ENCODE peak calls at places on chromosomes 3 and 15, in nine cellular contexts. One of them, this sample, is unnamed. For H3K4me1, the result is how much of the 10 kb centered on the place peaks cover.

GRCh38 chr3:31102196-31102879 is 207.9 kb upstream of the GADL1 start:
- DNase-seq in sigmoid colon: no peak
- DNase-seq in ovary: no peak
- DNase-seq in testis: no peak
- DNase-seq in HCT116: no peak
- DNase-seq in IMR-90: no peak
- DNase-seq in stomach: no peak
- DNase-seq in body of pancreas: no peak
- DNase-seq in tibial nerve: no peak
- DNase-seq in this sample: no peak

GRCh38 chr3:49906004-49906860 is 2.6 kb upstream of the MST1R start:
- DNase-seq in sigmoid colon: no peak
- DNase-seq in ovary: peak
- DNase-seq in testis: peak
- DNase-seq in HCT116: peak
- DNase-seq in IMR-90: peak
- DNase-seq in stomach: peak
- DNase-seq in body of pancreas: peak
- DNase-seq in tibial nerve: no peak
- DNase-seq in this sample: no peak

GRCh38 chr3:185754920-185755319 is 69.9 kb downstream of the IGF2BP2 start:
- DNase-seq in sigmoid colon: no peak
- DNase-seq in ovary: no peak
- DNase-seq in testis: no peak
- DNase-seq in HCT116: no peak
- DNase-seq in IMR-90: no peak
- DNase-seq in stomach: no peak
- DNase-seq in body of pancreas: no peak
- DNase-seq in tibial nerve: no peak
- DNase-seq in this sample: no peak

GRCh38 chr15:79970921-79971434 is at the start of gene BCL2A1:
- DNase-seq in sigmoid colon: no peak
- DNase-seq in ovary: no peak
- DNase-seq in testis: peak
- DNase-seq in HCT116: no peak
- DNase-seq in IMR-90: peak
- DNase-seq in stomach: peak
- DNase-seq in body of pancreas: no peak
- DNase-seq in tibial nerve: no peak
- DNase-seq in this sample: peak

GRCh38 chr3:40864146-40864782 is 335.0 kb upstream of the CTNNB1 start:
- DNase-seq in sigmoid colon: no peak
- DNase-seq in ovary: no peak
- DNase-seq in testis: no peak
- DNase-seq in HCT116: no peak
- DNase-seq in IMR-90: no peak
- DNase-seq in stomach: no peak
- DNase-seq in body of pancreas: no peak
- DNase-seq in tibial nerve: no peak
- DNase-seq in this sample: no peak

GRCh38 chr3:115272036-115272824 is 125.1 kb upstream of the ZBTB20 start:
- DNase-seq in sigmoid colon: no peak
- DNase-seq in ovary: no peak
- DNase-seq in testis: no peak
- DNase-seq in HCT116: no peak
- DNase-seq in IMR-90: peak
- DNase-seq in stomach: no peak
- DNase-seq in body of pancreas: no peak
- DNase-seq in tibial nerve: no peak
- DNase-seq in this sample: peak

GRCh38 chr15:85652457-85652856 is 142.3 kb downstream of the KLHL25 start:
- DNase-seq in sigmoid colon: no peak
- DNase-seq in ovary: no peak
- DNase-seq in testis: no peak
- DNase-seq in HCT116: no peak
- DNase-seq in IMR-90: no peak
- DNase-seq in stomach: no peak
- DNase-seq in body of pancreas: no peak
- DNase-seq in tibial nerve: no peak
- DNase-seq in this sample: no peak

GRCh38 chr3:186786810-186787375 is 3.5 kb downstream of the EIF4A2 start:
- DNase-seq in sigmoid colon: no peak
- DNase-seq in ovary: no peak
- DNase-seq in testis: no peak
- DNase-seq in HCT116: no peak
- DNase-seq in IMR-90: no peak
- DNase-seq in stomach: no peak
- DNase-seq in body of pancreas: no peak
- DNase-seq in tibial nerve: no peak
- DNase-seq in this sample: no peak

GRCh38 chr3:25297667-25298585 is 130.1 kb upstream of the RARB start:
- DNase-seq in sigmoid colon: no peak
- DNase-seq in ovary: no peak
- DNase-seq in testis: no peak
- DNase-seq in HCT116: no peak
- DNase-seq in IMR-90: no peak
- DNase-seq in stomach: no peak
- DNase-seq in body of pancreas: no peak
- DNase-seq in tibial nerve: no peak
- DNase-seq in this sample: no peak

GRCh38 chr3:128784228-128784627 is 58.2 kb downstream of the RAB7A start:
- DNase-seq in sigmoid colon: no peak
- DNase-seq in ovary: no peak
- DNase-seq in testis: peak
- DNase-seq in HCT116: no peak
- DNase-seq in IMR-90: no peak
- DNase-seq in stomach: no peak
- DNase-seq in body of pancreas: no peak
- DNase-seq in tibial nerve: no peak
- DNase-seq in this sample: no peak

GRCh38 chr15:101272584-101272983 is 4.7 kb downstream of the SELENOS start:
- DNase-seq in sigmoid colon: no peak
- DNase-seq in ovary: no peak
- DNase-seq in testis: no peak
- DNase-seq in HCT116: no peak
- DNase-seq in IMR-90: no peak
- DNase-seq in stomach: no peak
- DNase-seq in body of pancreas: no peak
- DNase-seq in tibial nerve: no peak
- DNase-seq in this sample: no peak

GRCh38 chr15:52284164-52284563 is 11.4 kb downstream of the MYO5C start:
- DNase-seq in sigmoid colon: no peak
- DNase-seq in ovary: no peak
- DNase-seq in testis: no peak
- DNase-seq in HCT116: no peak
- DNase-seq in IMR-90: peak
- DNase-seq in stomach: no peak
- DNase-seq in body of pancreas: no peak
- DNase-seq in tibial nerve: no peak
- DNase-seq in this sample: no peak

DNA sequence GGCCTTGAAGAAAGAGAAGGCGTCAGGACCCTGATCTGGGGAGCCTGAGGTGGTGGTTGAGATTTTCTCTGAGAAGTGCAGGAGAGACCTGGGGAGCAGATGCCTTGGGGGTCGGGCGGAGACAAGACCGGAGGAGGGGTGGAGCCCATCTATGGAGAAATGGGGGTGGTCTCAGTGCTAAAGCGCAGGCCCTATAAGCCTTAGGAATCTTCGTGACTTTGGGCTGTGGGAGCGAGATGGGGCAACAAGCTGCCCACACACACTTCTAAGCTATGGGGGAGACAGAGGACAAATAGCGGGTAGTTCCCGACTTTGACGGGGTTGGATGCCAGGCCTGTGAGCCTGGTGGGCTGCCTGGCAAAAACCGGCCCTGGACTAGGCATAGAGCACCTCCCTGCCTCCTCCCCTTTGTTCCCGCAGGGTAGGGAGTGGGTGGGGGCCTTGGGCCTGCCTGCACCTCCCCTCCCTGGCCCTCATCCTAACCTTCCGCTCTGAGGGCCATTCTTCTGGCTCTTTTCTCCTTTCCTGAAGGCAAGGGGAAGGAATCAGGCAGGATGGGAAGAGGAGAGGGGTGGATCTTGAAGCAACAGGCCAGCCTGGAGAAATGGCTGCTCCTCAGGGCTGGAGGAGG is 880 bp downstream of the NISCH start:
- DNase-seq in sigmoid colon: peak
- DNase-seq in ovary: peak
- DNase-seq in testis: peak
- DNase-seq in HCT116: no peak
- DNase-seq in IMR-90: peak
- DNase-seq in stomach: no peak
- DNase-seq in body of pancreas: peak
- DNase-seq in tibial nerve: no peak
- DNase-seq in this sample: no peak
- TF ChIP-seq POLR2A in sigmoid colon: no peak
- TF ChIP-seq POLR2A in ovary: no peak
- TF ChIP-seq POLR2A in testis: no peak
- TF ChIP-seq POLR2A in HCT116: no peak
- TF ChIP-seq POLR2A in IMR-90: no peak
- TF ChIP-seq POLR2A in stomach: no peak
- TF ChIP-seq POLR2A in body of pancreas: no peak
- TF ChIP-seq POLR2A in tibial nerve: no peak
- TF ChIP-seq POLR2A in this sample: no peak

GRCh38 chr3:113231391-113231790 is 20.0 kb downstream of the BOC start:
- DNase-seq in sigmoid colon: no peak
- DNase-seq in ovary: no peak
- DNase-seq in testis: no peak
- DNase-seq in HCT116: no peak
- DNase-seq in IMR-90: peak
- DNase-seq in stomach: no peak
- DNase-seq in body of pancreas: no peak
- DNase-seq in tibial nerve: no peak
- DNase-seq in this sample: no peak
- H3K4me1 ChIP-seq in sigmoid colon: half or more
- H3K4me1 ChIP-seq in ovary: under half
- H3K4me1 ChIP-seq in testis: under half
- H3K4me1 ChIP-seq in HCT116: under half
- H3K4me1 ChIP-seq in IMR-90: under half
- H3K4me1 ChIP-seq in stomach: under half
- H3K4me1 ChIP-seq in body of pancreas: under half
- H3K4me1 ChIP-seq in tibial nerve: under half
- H3K4me1 ChIP-seq in this sample: under half

DNA sequence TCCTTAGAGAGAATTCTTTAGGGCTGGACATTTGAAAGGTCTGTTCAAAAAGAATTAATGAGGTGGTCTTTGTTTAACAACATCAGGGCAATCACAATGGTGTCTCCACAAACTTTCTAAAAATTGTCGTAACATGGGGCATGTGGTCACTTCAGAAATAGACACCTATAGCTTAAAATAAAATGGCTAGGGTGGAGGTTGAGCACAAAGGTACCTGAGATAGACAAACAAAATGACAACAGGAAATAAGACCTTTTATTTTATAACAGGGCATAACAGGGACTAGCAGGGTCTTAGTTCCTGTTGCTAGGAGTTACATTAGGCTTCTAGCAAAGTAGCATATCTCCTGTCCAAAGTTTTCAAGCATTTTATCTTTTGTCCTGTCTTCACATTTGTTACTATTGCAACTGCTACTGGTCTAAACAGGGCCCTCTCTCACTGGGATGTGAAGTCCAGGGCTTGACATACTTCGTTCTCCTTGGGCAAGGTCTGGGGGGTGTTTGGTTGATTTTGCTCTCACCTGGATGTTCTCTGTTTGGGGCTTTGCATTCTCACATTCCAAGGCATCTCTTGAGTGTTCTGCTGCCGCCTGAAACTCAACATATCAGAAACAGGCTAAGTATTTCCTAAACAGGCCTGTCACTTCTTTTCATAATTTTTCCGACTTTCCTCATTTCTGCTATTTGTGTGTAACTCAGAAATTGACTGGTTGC is 3.0 kb downstream of the GCSAM start:
- DNase-seq in sigmoid colon: no peak
- DNase-seq in ovary: no peak
- DNase-seq in testis: no peak
- DNase-seq in HCT116: no peak
- DNase-seq in IMR-90: no peak
- DNase-seq in stomach: no peak
- DNase-seq in body of pancreas: no peak
- DNase-seq in tibial nerve: no peak
- DNase-seq in this sample: no peak
- TF ChIP-seq POLR2A in sigmoid colon: no peak
- TF ChIP-seq POLR2A in ovary: no peak
- TF ChIP-seq POLR2A in testis: no peak
- TF ChIP-seq POLR2A in HCT116: no peak
- TF ChIP-seq POLR2A in IMR-90: no peak
- TF ChIP-seq POLR2A in stomach: no peak
- TF ChIP-seq POLR2A in body of pancreas: no peak
- TF ChIP-seq POLR2A in tibial nerve: no peak
- TF ChIP-seq POLR2A in this sample: no peak

GRCh38 chr3:179250803-179251476 is at the start of gene KCNMB3:
- DNase-seq in sigmoid colon: no peak
- DNase-seq in ovary: no peak
- DNase-seq in testis: no peak
- DNase-seq in HCT116: no peak
- DNase-seq in IMR-90: no peak
- DNase-seq in stomach: no peak
- DNase-seq in body of pancreas: no peak
- DNase-seq in tibial nerve: no peak
- DNase-seq in this sample: no peak

GRCh38 chr3:179258820-179259219 is 7.9 kb upstream of the KCNMB3 start:
- DNase-seq in sigmoid colon: no peak
- DNase-seq in ovary: no peak
- DNase-seq in testis: no peak
- DNase-seq in HCT116: no peak
- DNase-seq in IMR-90: no peak
- DNase-seq in stomach: no peak
- DNase-seq in body of pancreas: no peak
- DNase-seq in tibial nerve: no peak
- DNase-seq in this sample: no peak

GRCh38 chr3:179260949-179261765 is 10.2 kb upstream of the KCNMB3 start:
- DNase-seq in sigmoid colon: peak
- DNase-seq in ovary: peak
- DNase-seq in testis: peak
- DNase-seq in HCT116: no peak
- DNase-seq in IMR-90: peak
- DNase-seq in stomach: peak
- DNase-seq in body of pancreas: peak
- DNase-seq in tibial nerve: peak
- DNase-seq in this sample: peak

GRCh38 chr3:179256813-179257212 is 5.9 kb upstream of the KCNMB3 start:
- DNase-seq in sigmoid colon: no peak
- DNase-seq in ovary: no peak
- DNase-seq in testis: no peak
- DNase-seq in HCT116: no peak
- DNase-seq in IMR-90: no peak
- DNase-seq in stomach: no peak
- DNase-seq in body of pancreas: no peak
- DNase-seq in tibial nerve: no peak
- DNase-seq in this sample: no peak
- H3K4me1 ChIP-seq in sigmoid colon: under half
- H3K4me1 ChIP-seq in ovary: under half
- H3K4me1 ChIP-seq in testis: under half
- H3K4me1 ChIP-seq in HCT116: under half
- H3K4me1 ChIP-seq in IMR-90: under half
- H3K4me1 ChIP-seq in stomach: under half
- H3K4me1 ChIP-seq in body of pancreas: under half
- H3K4me1 ChIP-seq in tibial nerve: under half
- H3K4me1 ChIP-seq in this sample: under half